ENCODE peak calls at places on chromosomes 2 and 18, in four cellular contexts. V is A549, F is HCT116, Q is uterus. K is an unnamed sample. For H3K4me1, the result is how much of the 10 kb centered on the place peaks cover.

GRCh38 chr2:99085400-99085799 is 56.1 kb upstream of the C2orf15 start:
- DNase-seq in V (peak), F (no peak), Q (no peak), K (no peak)

GRCh38 chr2:98282109-98282508 is 64.1 kb upstream of the CNGA3 start:
- DNase-seq in V (no peak), F (no peak), Q (no peak), K (no peak)

GRCh38 chr2:85810376-85811172 is 56.8 kb downstream of the ATOH8 start:
- DNase-seq in V (no peak), F (no peak), Q (no peak), K (no peak)

GRCh38 chr2:12931211-12931844 is 214.6 kb downstream of the TRIB2 start:
- DNase-seq in V (peak), F (peak), Q (peak), K (no peak)

GRCh38 chr2:238122287-238123217 is 15.9 kb upstream of the KLHL30 start:
- DNase-seq in V (no peak), F (no peak), Q (no peak), K (no peak)

GRCh38 chr2:24456610-24457556 is 34.2 kb upstream of the NCOA1 start:
- DNase-seq in V (peak), F (peak), Q (peak), K (peak)

GRCh38 chr2:177072069-177072468 is 140.5 kb upstream of the HNRNPA3 start:
- DNase-seq in V (no peak), F (no peak), Q (peak), K (no peak)

GRCh38 chr2:196925768-196926561 is 542 bp downstream of the PGAP1 start:
- DNase-seq in V (peak), F (no peak), Q (peak), K (peak)

GRCh38 chr2:126874961-126875360 is 23.7 kb upstream of the TEX51 start:
- DNase-seq in V (no peak), F (no peak), Q (no peak), K (no peak)

GRCh38 chr18:34929336-34929780 is 111.9 kb upstream of the MAPRE2 start:
- DNase-seq in V (peak), F (peak), Q (no peak), K (no peak)

GRCh38 chr2:18578033-18578432 is 11.3 kb downstream of the NT5C1B start:
- DNase-seq in V (no peak), F (no peak), Q (no peak), K (no peak)

GRCh38 chr18:9244376-9244775 is 90.2 kb upstream of the TWSG1 start:
- DNase-seq in V (no peak), F (no peak), Q (no peak), K (no peak)

GRCh38 chr18:9240270-9240669 is 94.3 kb upstream of the TWSG1 start:
- DNase-seq in V (no peak), F (no peak), Q (no peak), K (no peak)

GRCh38 chr18:9242987-9243386 is 91.6 kb upstream of the TWSG1 start:
- DNase-seq in V (no peak), F (no peak), Q (no peak), K (no peak)

GRCh38 chr18:9237982-9238381 is 96.6 kb upstream of the TWSG1 start:
- DNase-seq in V (no peak), F (no peak), Q (no peak), K (no peak)

GRCh38 chr18:9239708-9240107 is 94.9 kb upstream of the TWSG1 start:
- DNase-seq in V (no peak), F (no peak), Q (no peak), K (no peak)
- H3K4me1 ChIP-seq in V (under half), F (under half), Q (under half), K (under half)

GRCh38 chr2:29115797-29116781 is 874 bp downstream of the CLIP4 start:
- DNase-seq in V (peak), F (no peak), Q (peak), K (peak)
- TF ChIP-seq POLR2A in V (peak), F (no peak), Q (no peak), K (no peak)

GRCh38 chr2:239753537-239753936 is 271.6 kb downstream of the NDUFA10 start:
- DNase-seq in V (no peak), F (no peak), Q (no peak), K (no peak)
- H3K27ac ChIP-seq in V (no peak), F (no peak), Q (no peak), K (no peak)

GRCh38 chr2:32997714-32998113 is 51.0 kb downstream of the LTBP1 start:
- DNase-seq in V (no peak), F (no peak), Q (no peak), K (no peak)
- H3K4me1 ChIP-seq in V (under half), F (under half), Q (under half), K (under half)

GRCh38 chr2:28624798-28625701 is 126.6 kb upstream of the PPP1CB start:
- DNase-seq in V (no peak), F (no peak), Q (peak), K (peak)
- TF ChIP-seq POLR2A in V (no peak), F (no peak), Q (peak), K (peak)